ENCODE peak calls at places on chromosomes 7 and 10, in nine cellular contexts. W is EL, E is NCI-H69, I is posterior cingulate gyrus, B is NCI-H1694 treated with DMSO at 0.1 percent for 48 hours, Y is PC-9, X is AG08395, P is C1 segment of cervical spinal cord, T is astrocyte of the cerebellum. S is an unnamed sample.

GRCh38 chr10:99548041-99548530 is 15.3 kb downstream of the NKX2-3 start:
- DNase-seq in I (no peak), P (no peak), B (no peak), W (peak; percentile 80), X (peak; percentile 54), Y (peak; percentile 39), E (peak; percentile 14), T (no peak), S (no peak)

GRCh38 chr7:27116962-27117686 is 13.4 kb downstream of the HOXA4 start:
- DNase-seq in B (no peak), P (no peak), W (no peak), X (no peak), E (no peak), I (no peak), Y (no peak), T (no peak), S (no peak)

GRCh38 chr7:19964198-19964597 is 190.8 kb upstream of the TMEM196 start:
- DNase-seq in W (no peak), Y (no peak), P (no peak), I (no peak), X (peak; percentile 71), B (no peak), E (no peak), T (no peak), S (peak; percentile 33)

GRCh38 chr7:7693881-7694280 is 24.5 kb downstream of the RPA3 start:
- DNase-seq in E (no peak), P (no peak), Y (peak; percentile 87), I (no peak), X (peak; percentile 32), T (peak; percentile 59), W (peak; percentile 90), B (no peak), S (peak; percentile 9)

GRCh38 chr10:61159253-61159652 is 215.3 kb upstream of the RHOBTB1 start:
- DNase-seq in T (peak; percentile 3), I (no peak), B (no peak), E (no peak), X (no peak), Y (no peak), P (no peak), W (peak; percentile 49), S (no peak)

GRCh38 chr10:77485847-77486246 is 151.8 kb downstream of the KCNMA1 start:
- DNase-seq in X (no peak), B (no peak), W (no peak), E (no peak), P (no peak), I (no peak), T (no peak), Y (no peak), S (no peak)

GRCh38 chr10:131238669-131239280 is 72.7 kb downstream of the TCERG1L start:
- DNase-seq in Y (no peak), E (no peak), W (no peak), T (no peak), P (no peak), X (no peak), B (no peak), I (no peak), S (no peak)

GRCh38 chr10:24207781-24208611 is 942 bp upstream of the KIAA1217 start:
- DNase-seq in Y (peak; percentile 89), T (no peak), P (no peak), B (no peak), I (no peak), W (no peak), E (no peak), X (no peak), S (no peak)

GRCh38 chr10:7388602-7389001 is 22.2 kb downstream of the SFMBT2 start:
- DNase-seq in X (no peak), W (no peak), B (no peak), I (no peak), P (no peak), E (no peak), T (no peak), Y (no peak), S (no peak)

GRCh38 chr7:29276806-29277205 is 82.2 kb downstream of the CHN2 start:
- DNase-seq in X (no peak), Y (no peak), I (no peak), E (no peak), W (no peak), T (no peak), B (no peak), P (no peak), S (no peak)

GRCh38 chr10:16597656-16598055 is 76.0 kb upstream of the C1QL3 start:
- DNase-seq in X (peak; percentile 50), P (no peak), I (peak; percentile 54), B (no peak), W (no peak), Y (no peak), T (no peak), E (peak; percentile 62), S (no peak)

GRCh38 chr10:122725768-122726167 is 26.1 kb upstream of the C10orf120 start:
- DNase-seq in I (no peak), T (no peak), W (no peak), E (no peak), B (no peak), X (no peak), P (no peak), Y (no peak), S (no peak)

GRCh38 chr10:117391436-117392205 is 16.4 kb upstream of the PDZD8 start:
- DNase-seq in X (peak; percentile 54), Y (no peak), W (peak; percentile 26), T (peak; percentile 40), B (no peak), P (no peak), E (no peak), I (no peak), S (peak; percentile 27)

S was measured in GM04504.